ENCODE peak calls at places on chromosome 14, in five cellular contexts. One of them, this sample, is unnamed.

GRCh38 chr14:50943261-50943942 is 881 bp downstream of the PYGL start:
- DNase-seq in endothelial cell of umbilical vein: peak
- DNase-seq in A549: peak
- DNase-seq in ovary: peak
- DNase-seq in stomach: peak
- DNase-seq in this sample: no peak

GRCh38 chr14:50272498-50272897 is 39.5 kb downstream of the L2HGDH start:
- DNase-seq in ovary: no peak
- DNase-seq in endothelial cell of umbilical vein: no peak
- DNase-seq in stomach: no peak
- DNase-seq in A549: no peak
- DNase-seq in this sample: no peak

GRCh38 chr14:30242742-30243141 is 315.1 kb upstream of the PRKD1 start:
- DNase-seq in ovary: no peak
- DNase-seq in endothelial cell of umbilical vein: peak
- DNase-seq in A549: no peak
- DNase-seq in stomach: no peak
- DNase-seq in this sample: no peak

GRCh38 chr14:99602054-99602787 is 1.8 kb downstream of the CCDC85C start:
- DNase-seq in endothelial cell of umbilical vein: no peak
- DNase-seq in stomach: peak
- DNase-seq in ovary: no peak
- DNase-seq in A549: peak
- DNase-seq in this sample: no peak

GRCh38 chr14:20501346-20501745 is 4.0 kb upstream of the RNASE10 start:
- DNase-seq in stomach: no peak
- DNase-seq in ovary: no peak
- DNase-seq in A549: peak
- DNase-seq in endothelial cell of umbilical vein: peak
- DNase-seq in this sample: no peak

GRCh38 chr14:90788031-90788430 is 28.2 kb downstream of the TTC7B start:
- DNase-seq in endothelial cell of umbilical vein: no peak
- DNase-seq in ovary: no peak
- DNase-seq in stomach: no peak
- DNase-seq in A549: no peak
- DNase-seq in this sample: no peak

GRCh38 chr14:55381561-55381960 is 30.1 kb downstream of the ATG14 start:
- DNase-seq in stomach: no peak
- DNase-seq in endothelial cell of umbilical vein: no peak
- DNase-seq in ovary: no peak
- DNase-seq in A549: no peak
- DNase-seq in this sample: no peak

GRCh38 chr14:74713395-74713735 is 421 bp downstream of the FCF1 start:
- DNase-seq in ovary: no peak
- DNase-seq in stomach: no peak
- DNase-seq in endothelial cell of umbilical vein: no peak
- DNase-seq in A549: no peak
- DNase-seq in this sample: no peak

GRCh38 chr14:57182760-57183503 is 85.8 kb downstream of the EXOC5 start:
- DNase-seq in ovary: peak
- DNase-seq in stomach: no peak
- DNase-seq in endothelial cell of umbilical vein: no peak
- DNase-seq in A549: peak
- DNase-seq in this sample: peak

GRCh38 chr14:95763875-95764274 is 50.0 kb upstream of the TCL1A start:
- DNase-seq in A549: no peak
- DNase-seq in ovary: no peak
- DNase-seq in stomach: no peak
- DNase-seq in endothelial cell of umbilical vein: no peak
- DNase-seq in this sample: no peak

GRCh38 chr14:73712071-73712506 is 2.1 kb downstream of the PNMA1 start:
- DNase-seq in endothelial cell of umbilical vein: peak
- DNase-seq in stomach: no peak
- DNase-seq in ovary: no peak
- DNase-seq in A549: no peak
- DNase-seq in this sample: peak

GRCh38 chr14:90344920-90345557 is 13.3 kb upstream of the NRDE2 start:
- DNase-seq in ovary: no peak
- DNase-seq in endothelial cell of umbilical vein: no peak
- DNase-seq in stomach: no peak
- DNase-seq in A549: no peak
- DNase-seq in this sample: no peak

GRCh38 chr14:94665121-94665520 is 52.9 kb downstream of the SERPINA3 start:
- DNase-seq in stomach: no peak
- DNase-seq in A549: peak
- DNase-seq in ovary: no peak
- DNase-seq in endothelial cell of umbilical vein: peak
- DNase-seq in this sample: no peak

GRCh38 chr14:96086574-96087077 is 47.5 kb downstream of the C14orf132 start:
- DNase-seq in A549: no peak
- DNase-seq in stomach: no peak
- DNase-seq in ovary: no peak
- DNase-seq in endothelial cell of umbilical vein: no peak
- DNase-seq in this sample: no peak

GRCh38 chr14:75390183-75390582 is 37.6 kb upstream of the JDP2 start:
- DNase-seq in stomach: no peak
- DNase-seq in A549: no peak
- DNase-seq in ovary: no peak
- DNase-seq in endothelial cell of umbilical vein: no peak
- DNase-seq in this sample: no peak

GRCh38 chr14:74558655-74559054 is 53.4 kb downstream of the LTBP2 start:
- DNase-seq in A549: no peak
- DNase-seq in stomach: no peak
- DNase-seq in ovary: no peak
- DNase-seq in endothelial cell of umbilical vein: no peak
- DNase-seq in this sample: no peak

GRCh38 chr14:22370084-22370847 is 218.8 kb downstream of the DAD1 start:
- DNase-seq in A549: no peak
- DNase-seq in ovary: no peak
- DNase-seq in stomach: peak
- DNase-seq in endothelial cell of umbilical vein: no peak
- DNase-seq in this sample: no peak

GRCh38 chr14:73252491-73253322 is 15.4 kb downstream of the PAPLN start:
- DNase-seq in ovary: no peak
- DNase-seq in stomach: no peak
- DNase-seq in A549: no peak
- DNase-seq in endothelial cell of umbilical vein: no peak
- DNase-seq in this sample: no peak

GRCh38 chr14:67453575-67454300 is 34.8 kb downstream of the TMEM229B start:
- DNase-seq in endothelial cell of umbilical vein: no peak
- DNase-seq in A549: no peak
- DNase-seq in ovary: no peak
- DNase-seq in stomach: no peak
- DNase-seq in this sample: no peak

GRCh38 chr14:67461341-67461985 is 27.1 kb downstream of the TMEM229B start:
- DNase-seq in ovary: no peak
- DNase-seq in A549: no peak
- DNase-seq in stomach: no peak
- DNase-seq in endothelial cell of umbilical vein: no peak
- DNase-seq in this sample: no peak

GRCh38 chr14:67459336-67459735 is 29.2 kb downstream of the TMEM229B start:
- DNase-seq in stomach: no peak
- DNase-seq in ovary: no peak
- DNase-seq in endothelial cell of umbilical vein: no peak
- DNase-seq in A549: no peak
- DNase-seq in this sample: no peak

GRCh38 chr14:67457782-67458181 is 30.7 kb downstream of the TMEM229B start:
- DNase-seq in A549: no peak
- DNase-seq in ovary: no peak
- DNase-seq in endothelial cell of umbilical vein: no peak
- DNase-seq in stomach: peak
- DNase-seq in this sample: no peak

DNA sequence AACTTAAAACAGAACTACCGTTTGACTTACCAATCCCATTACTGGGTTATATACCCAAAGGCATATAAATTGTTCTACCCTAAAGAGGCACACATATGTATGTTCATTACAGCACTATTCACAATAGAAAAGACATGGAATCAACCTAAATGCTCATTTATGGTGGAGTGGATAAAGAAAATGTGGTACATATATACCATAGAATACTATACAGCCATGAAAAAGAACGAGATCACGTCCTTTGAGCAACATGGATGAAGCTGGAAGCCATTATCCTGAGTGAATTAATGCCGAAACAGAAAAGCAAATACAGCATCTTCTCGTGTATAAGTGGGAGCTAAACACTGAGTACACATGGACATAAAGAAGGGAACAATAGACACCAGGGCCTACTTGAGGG is 31.8 kb downstream of the TMEM229B start:
- DNase-seq in endothelial cell of umbilical vein: no peak
- DNase-seq in A549: no peak
- DNase-seq in ovary: no peak
- DNase-seq in stomach: no peak
- DNase-seq in this sample: no peak
- TF ChIP-seq POLR2A in endothelial cell of umbilical vein: no peak
- TF ChIP-seq POLR2A in A549: no peak
- TF ChIP-seq POLR2A in ovary: no peak
- TF ChIP-seq POLR2A in stomach: no peak
- TF ChIP-seq POLR2A in this sample: no peak

GRCh38 chr14:67544590-67544989 is 11.5 kb downstream of the PLEKHH1 start:
- DNase-seq in ovary: no peak
- DNase-seq in stomach: no peak
- DNase-seq in endothelial cell of umbilical vein: no peak
- DNase-seq in A549: no peak
- DNase-seq in this sample: no peak

GRCh38 chr14:67537736-67538135 is 4.6 kb downstream of the PLEKHH1 start:
- DNase-seq in ovary: no peak
- DNase-seq in A549: no peak
- DNase-seq in stomach: no peak
- DNase-seq in endothelial cell of umbilical vein: no peak
- DNase-seq in this sample: no peak

GRCh38 chr14:67538501-67538900 is 5.4 kb downstream of the PLEKHH1 start:
- DNase-seq in A549: no peak
- DNase-seq in stomach: no peak
- DNase-seq in endothelial cell of umbilical vein: no peak
- DNase-seq in ovary: no peak
- DNase-seq in this sample: no peak

GRCh38 chr14:67539116-67539515 is 6.0 kb downstream of the PLEKHH1 start:
- DNase-seq in endothelial cell of umbilical vein: no peak
- DNase-seq in stomach: no peak
- DNase-seq in A549: no peak
- DNase-seq in ovary: no peak
- DNase-seq in this sample: no peak

DNA sequence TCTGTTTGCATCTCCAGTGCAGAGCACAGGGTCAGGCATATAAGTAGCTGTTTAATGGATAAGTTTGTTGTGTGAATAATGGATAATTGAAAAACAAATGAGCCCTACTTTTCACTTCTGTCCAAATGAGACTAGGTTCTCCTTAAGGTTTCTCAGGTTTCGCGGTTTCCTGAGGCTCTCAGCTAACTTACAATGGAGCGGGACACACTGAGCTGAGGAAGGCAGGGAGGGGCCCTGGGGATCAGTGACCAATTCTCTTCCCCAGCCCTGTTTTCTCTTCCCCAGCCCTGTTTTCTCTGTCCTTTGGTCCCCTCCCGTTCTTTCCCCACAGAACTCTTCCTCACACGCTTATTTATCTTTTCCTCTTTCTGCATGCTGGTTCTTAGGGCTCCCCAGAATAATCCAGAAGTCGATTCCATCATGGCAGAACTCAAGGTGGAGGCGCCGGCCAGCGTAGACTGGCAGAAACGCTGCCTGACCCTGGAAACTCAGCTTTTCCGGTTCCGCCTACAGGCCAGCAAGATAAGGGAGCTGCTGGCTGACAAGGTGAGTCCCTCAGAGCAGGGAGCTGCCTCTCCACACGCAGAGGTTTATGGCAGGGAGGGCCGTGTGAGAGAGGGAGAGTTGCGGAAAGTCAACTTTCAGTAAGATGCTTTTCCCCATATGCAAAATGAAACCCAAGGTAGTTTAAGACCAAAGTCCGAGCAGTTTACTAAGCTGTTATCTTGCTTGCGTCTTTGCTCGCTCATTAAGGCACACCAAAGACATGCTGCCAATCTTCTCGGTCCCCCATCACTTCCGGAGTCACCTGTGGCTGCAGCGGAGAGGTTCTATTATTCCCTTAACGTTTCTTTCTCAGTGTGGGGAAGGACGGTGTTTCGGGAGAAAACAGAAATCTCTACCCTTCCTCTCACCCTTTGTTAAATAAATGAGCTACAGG is 8.6 kb downstream of the PLEKHH1 start:
- DNase-seq in endothelial cell of umbilical vein: no peak
- DNase-seq in A549: no peak
- DNase-seq in stomach: peak
- DNase-seq in ovary: no peak
- DNase-seq in this sample: no peak
- TF ChIP-seq POLR2A in endothelial cell of umbilical vein: no peak
- TF ChIP-seq POLR2A in A549: no peak
- TF ChIP-seq POLR2A in stomach: no peak
- TF ChIP-seq POLR2A in ovary: no peak
- TF ChIP-seq POLR2A in this sample: no peak

GRCh38 chr14:24232645-24233537 is at the start of gene GMPR2:
- DNase-seq in stomach: no peak
- DNase-seq in ovary: no peak
- DNase-seq in A549: no peak
- DNase-seq in endothelial cell of umbilical vein: no peak
- DNase-seq in this sample: no peak
- TF ChIP-seq POLR2A in stomach: no peak
- TF ChIP-seq POLR2A in ovary: peak
- TF ChIP-seq POLR2A in A549: no peak
- TF ChIP-seq POLR2A in endothelial cell of umbilical vein: peak
- TF ChIP-seq POLR2A in this sample: peak

GRCh38 chr14:104723651-104724406 is at the start of gene ADSS1:
- DNase-seq in stomach: peak
- DNase-seq in A549: peak
- DNase-seq in endothelial cell of umbilical vein: peak
- DNase-seq in ovary: peak
- DNase-seq in this sample: peak
- TF ChIP-seq POLR2A in stomach: no peak
- TF ChIP-seq POLR2A in A549: peak
- TF ChIP-seq POLR2A in endothelial cell of umbilical vein: peak
- TF ChIP-seq POLR2A in ovary: no peak
- TF ChIP-seq POLR2A in this sample: no peak

GRCh38 chr14:59206892-59207291 is 18.4 kb downstream of the DAAM1 start:
- DNase-seq in endothelial cell of umbilical vein: no peak
- DNase-seq in ovary: no peak
- DNase-seq in stomach: no peak
- DNase-seq in A549: no peak
- DNase-seq in this sample: no peak

GRCh38 chr14:59208224-59208814 is 19.9 kb downstream of the DAAM1 start:
- DNase-seq in ovary: no peak
- DNase-seq in A549: no peak
- DNase-seq in endothelial cell of umbilical vein: no peak
- DNase-seq in stomach: no peak
- DNase-seq in this sample: peak

GRCh38 chr14:59204305-59204704 is 15.8 kb downstream of the DAAM1 start:
- DNase-seq in A549: no peak
- DNase-seq in endothelial cell of umbilical vein: no peak
- DNase-seq in stomach: no peak
- DNase-seq in ovary: no peak
- DNase-seq in this sample: no peak

GRCh38 chr14:59202031-59202430 is 13.6 kb downstream of the DAAM1 start:
- DNase-seq in ovary: no peak
- DNase-seq in A549: no peak
- DNase-seq in endothelial cell of umbilical vein: no peak
- DNase-seq in stomach: no peak
- DNase-seq in this sample: no peak

GRCh38 chr14:59207506-59207933 is 19.1 kb downstream of the DAAM1 start:
- DNase-seq in stomach: no peak
- DNase-seq in ovary: no peak
- DNase-seq in endothelial cell of umbilical vein: no peak
- DNase-seq in A549: no peak
- DNase-seq in this sample: no peak
- TF ChIP-seq POLR2A in stomach: no peak
- TF ChIP-seq POLR2A in ovary: no peak
- TF ChIP-seq POLR2A in endothelial cell of umbilical vein: no peak
- TF ChIP-seq POLR2A in A549: no peak
- TF ChIP-seq POLR2A in this sample: no peak

GRCh38 chr14:103994535-103995184 is 52.3 kb upstream of the RD3L start:
- DNase-seq in endothelial cell of umbilical vein: no peak
- DNase-seq in A549: no peak
- DNase-seq in ovary: no peak
- DNase-seq in stomach: no peak
- DNase-seq in this sample: no peak
- TF ChIP-seq POLR2A in endothelial cell of umbilical vein: no peak
- TF ChIP-seq POLR2A in A549: no peak
- TF ChIP-seq POLR2A in ovary: no peak
- TF ChIP-seq POLR2A in stomach: no peak
- TF ChIP-seq POLR2A in this sample: no peak

This sample was measured in erythroblast.